ENCODE peak calls at places on chromosomes 5 and 9, in eight cellular contexts. B is HFFc6, I is C1 segment of cervical spinal cord, A is dermis blood vessel endothelial cell, W is hepatocyte, L is GM12865, E is NCI-H510A treated with DMSO at 0.1 percent for 48 hours, T is HT1080. M is an unnamed sample.

GRCh38 chr5:94621763-94622162 is 3.3 kb downstream of the SLF1 start:
- DNase-seq in B (no peak), I (no peak), A (no peak), W (no peak), L (no peak), E (no peak), T (no peak), M (no peak)

GRCh38 chr5:78505860-78506259 is 142.7 kb downstream of the LHFPL2 start:
- DNase-seq in B (no peak), I (no peak), A (no peak), W (no peak), L (no peak), E (no peak), T (no peak), M (no peak)

GRCh38 chr9:138048184-138048583 is 170.6 kb downstream of the CACNA1B start:
- DNase-seq in B (no peak), I (no peak), A (no peak), W (no peak), L (no peak), E (no peak), T (no peak), M (no peak)

GRCh38 chr5:121429761-121430160 is 421.9 kb upstream of the FTMT start:
- DNase-seq in B (no peak), I (no peak), A (no peak), W (no peak), L (no peak), E (no peak), T (peak), M (no peak)

GRCh38 chr9:87701931-87702421 is 23.9 kb upstream of the CTSL start:
- DNase-seq in B (peak), I (no peak), A (no peak), W (no peak), L (no peak), E (no peak), T (no peak), M (no peak)

GRCh38 chr5:12611132-12611531 is 706.9 kb upstream of the CTNND2 start:
- DNase-seq in B (no peak), I (no peak), A (no peak), W (no peak), L (no peak), E (no peak), T (no peak), M (no peak)

GRCh38 chr5:169495252-169495548 is 88.4 kb upstream of the SPDL1 start:
- DNase-seq in B (no peak), I (no peak), A (no peak), W (no peak), L (no peak), E (no peak), T (no peak), M (no peak)

GRCh38 chr5:10596886-10597451 is 33.1 kb downstream of the ANKRD33B start:
- DNase-seq in B (no peak), I (no peak), A (no peak), W (no peak), L (no peak), E (no peak), T (no peak), M (no peak)

GRCh38 chr5:177473461-177473991 is at the start of gene DBN1:
- DNase-seq in B (no peak), I (no peak), A (peak), W (peak), L (no peak), E (no peak), T (no peak), M (no peak)

GRCh38 chr9:93594041-93594756 is 17.8 kb downstream of the PHF2 start:
- DNase-seq in B (no peak), I (no peak), A (no peak), W (peak), L (no peak), E (no peak), T (peak), M (no peak)

GRCh38 chr9:117412006-117412715 is 2.7 kb downstream of the ASTN2 start:
- DNase-seq in B (no peak), I (no peak), A (no peak), W (no peak), L (no peak), E (peak), T (no peak), M (no peak)

GRCh38 chr9:136013116-136013515 is 51.9 kb upstream of the UBAC1 start:
- DNase-seq in B (no peak), I (no peak), A (no peak), W (no peak), L (no peak), E (no peak), T (no peak), M (no peak)

GRCh38 chr5:88364991-88365390 is 96.3 kb upstream of the TMEM161B start:
- DNase-seq in B (no peak), I (no peak), A (no peak), W (no peak), L (no peak), E (no peak), T (no peak), M (no peak)